ENCODE peak calls at places on chromosomes 11 and 22, in four cellular contexts. One of them, this sample, is unnamed.
A peak's percentile ranks its signal among the peaks of the same experiment; 100 is the strongest.

GRCh38 chr11:119999220-119999619 is 138.7 kb downstream of the TRIM29 start:
- DNase-seq in HepG2: no peak
- DNase-seq in SK-N-SH: no peak
- DNase-seq in GM12878: no peak
- DNase-seq in this sample: no peak

GRCh38 chr11:69320756-69321741 is 27.1 kb downstream of the MYEOV start:
- DNase-seq in HepG2: no peak
- DNase-seq in SK-N-SH: no peak
- DNase-seq in GM12878: no peak
- DNase-seq in this sample: no peak

GRCh38 chr11:116188350-116188749 is 584.4 kb downstream of the BUD13 start:
- DNase-seq in HepG2: no peak
- DNase-seq in SK-N-SH: no peak
- DNase-seq in GM12878: no peak
- DNase-seq in this sample: no peak

GRCh38 chr11:86574493-86575207 is 97.8 kb downstream of the ME3 start:
- DNase-seq in HepG2: no peak
- DNase-seq in SK-N-SH: no peak
- DNase-seq in GM12878: no peak
- DNase-seq in this sample: no peak

GRCh38 chr11:133814588-133814987 is 30.7 kb downstream of the SPATA19 start:
- DNase-seq in HepG2: no peak
- DNase-seq in SK-N-SH: peak; percentile 69
- DNase-seq in GM12878: no peak
- DNase-seq in this sample: no peak

GRCh38 chr22:42697542-42698013 is 23.1 kb downstream of the A4GALT start:
- DNase-seq in HepG2: peak; percentile 61
- DNase-seq in SK-N-SH: no peak
- DNase-seq in GM12878: no peak
- DNase-seq in this sample: no peak

GRCh38 chr22:25666308-25666707 is 75.7 kb upstream of the MYO18B start:
- DNase-seq in HepG2: peak; percentile 95
- DNase-seq in SK-N-SH: no peak
- DNase-seq in GM12878: no peak
- DNase-seq in this sample: no peak

GRCh38 chr11:95247883-95248282 is 16.9 kb upstream of the SESN3 start:
- DNase-seq in HepG2: no peak
- DNase-seq in SK-N-SH: no peak
- DNase-seq in GM12878: no peak
- DNase-seq in this sample: no peak

GRCh38 chr22:46649176-46650077 is 29.2 kb downstream of the GRAMD4 start:
- DNase-seq in HepG2: no peak
- DNase-seq in SK-N-SH: no peak
- DNase-seq in GM12878: no peak
- DNase-seq in this sample: peak; percentile 69

GRCh38 chr11:23755769-23756168 is 741.1 kb upstream of the LUZP2 start:
- DNase-seq in HepG2: no peak
- DNase-seq in SK-N-SH: no peak
- DNase-seq in GM12878: no peak
- DNase-seq in this sample: no peak

GRCh38 chr11:77167791-77168190 is 39.7 kb downstream of the MYO7A start:
- DNase-seq in HepG2: no peak
- DNase-seq in SK-N-SH: no peak
- DNase-seq in GM12878: no peak
- DNase-seq in this sample: no peak

GRCh38 chr11:133318221-133318620 is 214.1 kb downstream of the OPCML start:
- DNase-seq in HepG2: no peak
- DNase-seq in SK-N-SH: no peak
- DNase-seq in GM12878: no peak
- DNase-seq in this sample: no peak

GRCh38 chr11:49377978-49378377 is 169.6 kb upstream of the FOLH1 start:
- DNase-seq in HepG2: no peak
- DNase-seq in SK-N-SH: no peak
- DNase-seq in GM12878: no peak
- DNase-seq in this sample: no peak

GRCh38 chr22:48838846-48839730 is 988.6 kb downstream of the BRD1 start:
- DNase-seq in HepG2: no peak
- DNase-seq in SK-N-SH: no peak
- DNase-seq in GM12878: no peak
- DNase-seq in this sample: no peak

GRCh38 chr11:69252494-69252845 is 41.5 kb upstream of the MYEOV start:
- DNase-seq in HepG2: no peak
- DNase-seq in SK-N-SH: no peak
- DNase-seq in GM12878: no peak
- DNase-seq in this sample: no peak

GRCh38 chr11:30422828-30423648 is 100.1 kb downstream of the ARL14EP start:
- DNase-seq in HepG2: no peak
- DNase-seq in SK-N-SH: no peak
- DNase-seq in GM12878: no peak
- DNase-seq in this sample: no peak

GRCh38 chr22:25930083-25930482 is 188.1 kb downstream of the MYO18B start:
- DNase-seq in HepG2: no peak
- DNase-seq in SK-N-SH: no peak
- DNase-seq in GM12878: no peak
- DNase-seq in this sample: no peak

GRCh38 chr11:1624621-1625020 is 2.7 kb upstream of the KRTAP5-4 start:
- DNase-seq in HepG2: no peak
- DNase-seq in SK-N-SH: no peak
- DNase-seq in GM12878: no peak
- DNase-seq in this sample: no peak

GRCh38 chr22:24503137-24503850 is 8.2 kb downstream of the UPB1 start:
- DNase-seq in HepG2: no peak
- DNase-seq in SK-N-SH: peak; percentile 73
- DNase-seq in GM12878: peak; percentile 85
- DNase-seq in this sample: peak; percentile 63

GRCh38 chr22:24499706-24500105 is 4.6 kb downstream of the UPB1 start:
- DNase-seq in HepG2: no peak
- DNase-seq in SK-N-SH: no peak
- DNase-seq in GM12878: no peak
- DNase-seq in this sample: no peak

GRCh38 chr22:24502540-24502939 is 7.4 kb downstream of the UPB1 start:
- DNase-seq in HepG2: no peak
- DNase-seq in SK-N-SH: no peak
- DNase-seq in GM12878: no peak
- DNase-seq in this sample: no peak

GRCh38 chr22:24500251-24500820 is 5.2 kb downstream of the UPB1 start:
- DNase-seq in HepG2: peak; percentile 66
- DNase-seq in SK-N-SH: no peak
- DNase-seq in GM12878: no peak
- DNase-seq in this sample: no peak

GRCh38 chr22:24501366-24502005 is 6.4 kb downstream of the UPB1 start:
- DNase-seq in HepG2: peak; percentile 64
- DNase-seq in SK-N-SH: no peak
- DNase-seq in GM12878: no peak
- DNase-seq in this sample: no peak
- TF ChIP-seq NFIC in HepG2: no peak
- TF ChIP-seq NFIC in SK-N-SH: no peak
- TF ChIP-seq NFIC in GM12878: no peak
- TF ChIP-seq NFIC in this sample: no peak

GRCh38 chr22:43945632-43946390 is 9.4 kb upstream of the SAMM50 start:
- DNase-seq in HepG2: peak; percentile 60
- DNase-seq in SK-N-SH: peak; percentile 79
- DNase-seq in GM12878: no peak
- DNase-seq in this sample: peak; percentile 71
- TF ChIP-seq NFIC in HepG2: no peak
- TF ChIP-seq NFIC in SK-N-SH: no peak
- TF ChIP-seq NFIC in GM12878: no peak
- TF ChIP-seq NFIC in this sample: no peak

GRCh38 chr11:112410325-112410724 is 149.7 kb upstream of the PLET1 start:
- DNase-seq in HepG2: no peak
- DNase-seq in SK-N-SH: no peak
- DNase-seq in GM12878: no peak
- DNase-seq in this sample: no peak
- TF ChIP-seq NFIC in HepG2: no peak
- TF ChIP-seq NFIC in SK-N-SH: no peak
- TF ChIP-seq NFIC in GM12878: no peak
- TF ChIP-seq NFIC in this sample: no peak

DNA sequence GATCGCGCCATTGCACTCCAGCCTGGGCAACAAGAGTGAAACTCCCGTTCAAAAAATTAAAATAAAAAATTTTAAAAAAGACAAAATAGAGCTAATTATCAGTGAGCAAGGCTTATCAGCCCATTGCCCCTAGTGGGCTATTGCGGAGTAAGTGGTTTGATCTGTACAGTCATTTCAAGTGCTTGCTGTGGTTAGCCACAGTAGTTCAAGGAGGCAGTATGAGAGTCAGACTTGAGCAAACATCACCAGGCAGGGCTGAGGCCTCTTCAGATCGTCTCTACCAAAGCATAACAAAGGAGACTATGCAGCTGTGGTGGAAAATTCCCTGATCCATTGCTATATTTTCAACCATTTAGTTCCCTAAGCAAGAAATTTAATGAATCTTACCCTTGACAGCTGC is 4.3 kb upstream of the SBF2 start:
- DNase-seq in HepG2: peak; percentile 42
- DNase-seq in SK-N-SH: no peak
- DNase-seq in GM12878: peak; percentile 66
- DNase-seq in this sample: no peak
- TF ChIP-seq NFIC in HepG2: no peak
- TF ChIP-seq NFIC in SK-N-SH: no peak
- TF ChIP-seq NFIC in GM12878: peak; percentile 91
- TF ChIP-seq NFIC in this sample: no peak

DNA sequence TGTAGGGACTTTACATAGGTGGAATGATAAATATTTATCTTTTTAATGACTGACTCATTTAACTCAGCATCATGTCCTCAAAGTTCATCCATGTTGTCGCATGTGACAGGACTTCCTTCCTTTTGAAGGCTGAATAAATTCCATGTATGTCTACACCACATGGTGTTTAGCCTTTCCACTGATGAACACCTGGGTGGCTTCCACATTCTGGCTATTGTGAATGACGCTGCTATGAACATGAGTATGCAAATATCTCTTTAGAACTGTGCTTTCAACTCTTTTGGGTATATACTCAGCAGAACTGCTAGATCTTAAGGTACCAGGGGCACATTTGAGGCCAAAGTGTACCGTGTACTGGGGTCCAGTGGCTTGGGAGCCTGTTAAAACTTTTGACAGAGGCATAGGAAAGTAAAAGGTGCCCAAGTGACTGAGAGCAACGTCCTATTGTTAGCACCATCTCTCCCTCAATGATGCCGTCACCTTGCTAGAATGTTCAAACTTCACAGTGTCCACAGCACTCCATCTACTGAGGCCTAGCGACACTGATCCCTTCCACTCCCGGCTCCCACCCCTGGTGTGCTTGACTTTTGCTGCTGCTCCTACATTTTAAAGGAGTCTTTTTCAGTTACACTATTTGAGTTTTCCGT is 24.0 kb downstream of the LARGE1 start:
- DNase-seq in HepG2: no peak
- DNase-seq in SK-N-SH: no peak
- DNase-seq in GM12878: no peak
- DNase-seq in this sample: no peak
- TF ChIP-seq NFIC in HepG2: no peak
- TF ChIP-seq NFIC in SK-N-SH: no peak
- TF ChIP-seq NFIC in GM12878: no peak
- TF ChIP-seq NFIC in this sample: no peak

DNA sequence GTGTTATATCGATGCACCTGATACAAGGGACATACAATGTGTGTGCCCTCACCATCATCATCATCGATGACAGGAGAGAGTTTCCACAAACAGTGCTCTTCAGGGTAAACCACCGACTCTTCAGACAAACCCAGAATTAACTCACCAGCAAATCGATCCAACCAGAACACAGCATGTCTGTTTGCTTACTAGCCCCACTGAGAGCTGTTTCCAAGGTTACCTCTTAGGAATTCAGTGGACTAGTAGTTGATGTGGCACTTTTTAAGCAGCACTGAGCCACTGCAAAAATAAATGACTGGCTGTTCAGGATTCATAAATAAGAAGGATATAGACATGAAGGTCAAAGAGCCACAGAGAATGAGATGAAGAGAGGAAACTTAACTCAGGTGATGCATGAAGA is 83.1 kb downstream of the PARVA start:
- DNase-seq in HepG2: peak; percentile 14
- DNase-seq in SK-N-SH: no peak
- DNase-seq in GM12878: no peak
- DNase-seq in this sample: no peak
- TF ChIP-seq NFIC in HepG2: no peak
- TF ChIP-seq NFIC in SK-N-SH: no peak
- TF ChIP-seq NFIC in GM12878: no peak
- TF ChIP-seq NFIC in this sample: no peak